ENCODE peak calls at places on chromosomes 16 and 17, in nine cellular contexts. F is ovary; E is thyroid gland; U is heart left ventricle; D is IMR-90; Q is OCI-LY7; Z is effector memory CD4-positive, alpha-beta T cell; X is ascending aorta; C is SK-N-SH. W is an unnamed sample.
A peak's percentile ranks its signal among the peaks of the same experiment; 100 is the strongest.

GRCh38 chr17:63819585-63820537 is 7.4 kb upstream of the PSMC5 start:
- DNase-seq in F (no peak), E (no peak), U (no peak), D (no peak), Q (no peak), Z (no peak), X (no peak), C (no peak), W (no peak)

GRCh38 chr17:58679263-58680037 is 12.4 kb downstream of the TEX14 start:
- DNase-seq in F (no peak), E (no peak), U (no peak), D (peak; percentile 52), Q (no peak), Z (no peak), X (no peak), C (no peak), W (no peak)

GRCh38 chr17:55655777-55656176 is 66.9 kb downstream of the TMEM100 start:
- DNase-seq in F (no peak), E (no peak), U (no peak), D (no peak), Q (no peak), Z (no peak), X (no peak), C (no peak), W (no peak)

GRCh38 chr17:35368086-35368824 is 5.2 kb downstream of the SLFN11 start:
- DNase-seq in F (no peak), E (no peak), U (peak; percentile 31), D (peak; percentile 22), Q (peak; percentile 62), Z (no peak), X (no peak), C (no peak), W (no peak)

GRCh38 chr17:83006515-83007455 is 72.6 kb upstream of the METRNL start:
- DNase-seq in F (no peak), E (peak; percentile 32), U (no peak), D (no peak), Q (no peak), Z (no peak), X (no peak), C (peak; percentile 15), W (no peak)

GRCh38 chr16:89401641-89402445 is 88.5 kb downstream of the ANKRD11 start:
- DNase-seq in F (no peak), E (no peak), U (no peak), D (no peak), Q (no peak), Z (no peak), X (no peak), C (peak; percentile 82), W (no peak)

GRCh38 chr17:58326609-58327341 is 1.8 kb downstream of the TSPOAP1 start:
- DNase-seq in F (no peak), E (no peak), U (no peak), D (no peak), Q (peak; percentile 47), Z (no peak), X (no peak), C (peak; percentile 22), W (no peak)

GRCh38 chr17:10789694-10790271 is 14.1 kb downstream of the TMEM238L start:
- DNase-seq in F (no peak), E (no peak), U (no peak), D (no peak), Q (no peak), Z (no peak), X (no peak), C (no peak), W (no peak)

GRCh38 chr16:88970095-88970494 is 6.9 kb downstream of the CBFA2T3 start:
- DNase-seq in F (no peak), E (no peak), U (no peak), D (no peak), Q (peak; percentile 48), Z (no peak), X (no peak), C (no peak), W (no peak)

GRCh38 chr16:84357191-84357651 is 11.1 kb upstream of the ATP2C2 start:
- DNase-seq in F (no peak), E (no peak), U (no peak), D (peak; percentile 52), Q (no peak), Z (no peak), X (no peak), C (no peak), W (no peak)

GRCh38 chr16:65497571-65497970 is 375.7 kb upstream of the CDH11 start:
- DNase-seq in F (no peak), E (no peak), U (no peak), D (peak; percentile 33), Q (no peak), Z (no peak), X (no peak), C (no peak), W (no peak)

GRCh38 chr17:32158870-32159585 is 16.7 kb downstream of the RHOT1 start:
- DNase-seq in F (no peak), E (peak; percentile 54), U (no peak), D (no peak), Q (no peak), Z (no peak), X (no peak), C (no peak), W (no peak)

GRCh38 chr16:72604375-72604774 is 432.4 kb upstream of the PMFBP1 start:
- DNase-seq in F (no peak), E (no peak), U (no peak), D (no peak), Q (no peak), Z (no peak), X (no peak), C (no peak), W (no peak)

GRCh38 chr16:85894266-85894665 is 4.7 kb upstream of the IRF8 start:
- DNase-seq in F (no peak), E (no peak), U (no peak), D (no peak), Q (peak; percentile 71), Z (no peak), X (no peak), C (no peak), W (no peak)

GRCh38 chr17:57892820-57893595 is 43.2 kb upstream of the MRPS23 start:
- DNase-seq in F (peak; percentile 84), E (peak; percentile 97), U (peak; percentile 92), D (peak; percentile 98), Q (no peak), Z (no peak), X (peak; percentile 90), C (no peak), W (peak; percentile 92)

GRCh38 chr17:49995055-49995738 is at the start of gene DLX3:
- DNase-seq in F (peak; percentile 71), E (peak; percentile 92), U (peak; percentile 65), D (peak; percentile 62), Q (no peak), Z (no peak), X (peak; percentile 30), C (peak; percentile 81), W (peak; percentile 42)

GRCh38 chr16:22641030-22641671 is 130.5 kb downstream of the NPIPB5 start:
- DNase-seq in F (no peak), E (no peak), U (no peak), D (peak; percentile 49), Q (peak; percentile 30), Z (no peak), X (no peak), C (no peak), W (no peak)

GRCh38 chr16:68062910-68063393 is 22.2 kb upstream of the NFATC3 start:
- DNase-seq in F (peak; percentile 19), E (no peak), U (no peak), D (no peak), Q (no peak), Z (no peak), X (no peak), C (no peak), W (no peak)

GRCh38 chr16:370443-370842 is at the start of gene MRPL28:
- DNase-seq in F (peak; percentile 97), E (peak; percentile 94), U (peak; percentile 94), D (peak; percentile 95), Q (peak; percentile 96), Z (peak; percentile 84), X (peak; percentile 78), C (peak; percentile 99), W (peak; percentile 78)

GRCh38 chr16:27366687-27367462 is 35.1 kb upstream of the IL21R start:
- DNase-seq in F (no peak), E (no peak), U (no peak), D (no peak), Q (no peak), Z (no peak), X (no peak), C (peak; percentile 21), W (no peak)
- H3K27ac ChIP-seq in F (no peak overlapping the region), E (no peak overlapping the region), U (peak overlapping the region; percentile 91), D (no peak overlapping the region), Q (peak overlapping the region; percentile 58), Z (peak overlapping the region; percentile 91), X (peak overlapping the region; percentile 44), C (no peak overlapping the region), W (peak overlapping the region; percentile 30)

GRCh38 chr17:75819116-75819515 is 25.1 kb downstream of the UNC13D start:
- DNase-seq in F (no peak), E (no peak), U (no peak), D (no peak), Q (no peak), Z (no peak), X (no peak), C (peak; percentile 41), W (no peak)
- H3K36me3 ChIP-seq in F (no peaks in the 10 kb centered on the region), E (peaks cover 56% of the 10 kb centered on the region), U (peaks cover 100% of the 10 kb centered on the region), D (peaks cover 76% of the 10 kb centered on the region), Q (peaks cover 95% of the 10 kb centered on the region), Z (peaks cover 59% of the 10 kb centered on the region), X (peaks cover 69% of the 10 kb centered on the region), C (peaks cover 19% of the 10 kb centered on the region), W (peaks cover 87% of the 10 kb centered on the region)

DNA sequence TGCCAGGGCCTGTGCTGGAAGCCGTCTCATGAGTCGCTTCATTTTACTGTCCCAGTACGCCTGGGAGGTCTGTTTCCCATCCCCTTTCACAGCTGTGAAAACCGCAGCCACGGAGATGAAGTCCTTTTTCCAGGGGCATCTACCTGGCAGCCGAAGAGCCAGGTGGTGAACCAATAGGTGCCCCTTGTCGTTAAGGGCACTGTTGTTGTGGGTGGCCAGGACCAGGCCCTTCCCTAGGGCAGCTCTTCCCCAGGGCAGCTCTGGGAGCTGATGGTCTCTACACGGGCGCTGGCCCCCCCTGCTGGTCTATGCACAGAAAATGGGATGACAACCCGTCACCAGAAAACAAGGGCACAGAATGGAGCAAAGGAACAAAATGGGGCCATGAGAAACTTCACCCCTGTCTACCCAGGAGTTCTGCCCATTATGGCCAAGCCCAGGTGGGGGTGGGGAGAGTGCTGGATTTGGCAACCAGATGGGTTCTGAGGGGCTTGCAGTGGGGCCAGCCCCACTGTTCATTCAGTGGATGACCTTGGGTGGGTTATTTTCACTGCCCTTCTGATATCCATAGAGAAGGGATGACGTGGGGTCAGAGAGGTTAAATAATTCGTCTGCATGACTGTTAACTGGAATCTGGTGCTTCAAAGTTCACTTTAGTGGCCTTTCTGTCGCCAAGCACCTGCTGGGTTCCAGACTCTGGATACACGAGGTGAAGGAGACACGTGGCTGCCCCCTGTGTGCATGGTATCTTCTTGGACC is 11.5 kb downstream of the RMI2 start:
- DNase-seq in F (peak; percentile 82), E (peak; percentile 71), U (peak; percentile 59), D (peak; percentile 61), Q (peak; percentile 78), Z (peak; percentile 15), X (no peak), C (peak; percentile 71), W (no peak)
- H3K27ac ChIP-seq in F (no peak overlapping the region), E (no peak overlapping the region), U (no peak overlapping the region), D (peak overlapping the region; percentile 44), Q (peak overlapping the region; percentile 91), Z (no peak overlapping the region), X (peak overlapping the region; percentile 73), C (no peak overlapping the region), W (no peak overlapping the region)

DNA sequence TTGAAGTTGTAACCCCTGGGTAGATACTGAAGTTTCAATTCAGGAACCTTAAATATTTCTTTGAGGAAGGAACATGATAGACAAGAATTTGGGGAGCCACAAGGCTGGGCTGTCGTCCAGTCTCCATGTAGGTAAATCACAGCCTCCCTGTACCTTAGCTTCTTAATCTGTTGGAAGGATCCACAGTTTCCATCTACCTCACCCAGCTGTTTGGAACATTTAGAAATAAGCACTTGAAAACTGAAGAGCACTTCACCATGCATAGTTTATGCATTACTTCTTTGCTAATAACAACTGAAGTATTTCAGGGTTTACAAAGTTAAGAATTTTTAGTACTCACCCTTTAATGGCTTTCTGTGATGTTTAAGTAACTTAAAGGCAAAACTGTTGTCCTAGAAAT is 17.2 kb downstream of the TXNDC11 start:
- DNase-seq in F (no peak), E (peak; percentile 62), U (no peak), D (peak; percentile 45), Q (no peak), Z (no peak), X (no peak), C (no peak), W (no peak)
- H3K36me3 ChIP-seq in F (no peaks in the 10 kb centered on the region), E (peaks cover 11% of the 10 kb centered on the region), U (peaks cover 94% of the 10 kb centered on the region), D (peaks cover 27% of the 10 kb centered on the region), Q (peaks cover 98% of the 10 kb centered on the region), Z (peaks cover 46% of the 10 kb centered on the region), X (peaks cover 44% of the 10 kb centered on the region), C (peaks cover 60% of the 10 kb centered on the region), W (peaks cover 26% of the 10 kb centered on the region)